ENCODE peak calls at places on chromosomes 5 and 9, in four cellular contexts. One of them, this sample, is unnamed.

GRCh38 chr5:132095077-132095744 is 21.6 kb downstream of the CSF2 start:
- DNase-seq in HepG2: no peak
- DNase-seq in K562: no peak
- DNase-seq in GM12878: no peak
- DNase-seq in this sample: no peak

GRCh38 chr5:125410501-125411162 is 664.2 kb upstream of the ZNF608 start:
- DNase-seq in HepG2: no peak
- DNase-seq in K562: no peak
- DNase-seq in GM12878: no peak
- DNase-seq in this sample: peak

GRCh38 chr5:104859437-104859836 is 1296.8 kb upstream of the NUDT12 start:
- DNase-seq in HepG2: no peak
- DNase-seq in K562: no peak
- DNase-seq in GM12878: no peak
- DNase-seq in this sample: no peak

GRCh38 chr5:84372066-84372700 is 12.5 kb downstream of the EDIL3 start:
- DNase-seq in HepG2: no peak
- DNase-seq in K562: no peak
- DNase-seq in GM12878: no peak
- DNase-seq in this sample: no peak

GRCh38 chr5:131265318-131265803 is 1.5 kb downstream of the CDC42SE2 start:
- DNase-seq in HepG2: peak
- DNase-seq in K562: peak
- DNase-seq in GM12878: no peak
- DNase-seq in this sample: peak

GRCh38 chr5:169097374-169097831 is 203.5 kb downstream of the SLIT3 start:
- DNase-seq in HepG2: no peak
- DNase-seq in K562: no peak
- DNase-seq in GM12878: no peak
- DNase-seq in this sample: no peak

GRCh38 chr5:151896041-151896691 is 28.5 kb downstream of the GLRA1 start:
- DNase-seq in HepG2: no peak
- DNase-seq in K562: no peak
- DNase-seq in GM12878: no peak
- DNase-seq in this sample: no peak

GRCh38 chr5:119328753-119329602 is 26.8 kb upstream of the TNFAIP8 start:
- DNase-seq in HepG2: no peak
- DNase-seq in K562: no peak
- DNase-seq in GM12878: no peak
- DNase-seq in this sample: no peak

GRCh38 chr5:174532453-174533126 is 191.8 kb upstream of the MSX2 start:
- DNase-seq in HepG2: peak
- DNase-seq in K562: peak
- DNase-seq in GM12878: no peak
- DNase-seq in this sample: peak

GRCh38 chr9:104068546-104068945 is 25.6 kb upstream of the SMC2 start:
- DNase-seq in HepG2: no peak
- DNase-seq in K562: no peak
- DNase-seq in GM12878: no peak
- DNase-seq in this sample: no peak

GRCh38 chr9:132888151-132888550 is 9.5 kb downstream of the SPACA9 start:
- DNase-seq in HepG2: no peak
- DNase-seq in K562: no peak
- DNase-seq in GM12878: no peak
- DNase-seq in this sample: no peak

GRCh38 chr5:27316283-27316675 is 277.9 kb upstream of the CDH9 start:
- DNase-seq in HepG2: no peak
- DNase-seq in K562: no peak
- DNase-seq in GM12878: no peak
- DNase-seq in this sample: no peak

GRCh38 chr5:57174850-57175525 is 1.1 kb downstream of the GPBP1 start:
- DNase-seq in HepG2: no peak
- DNase-seq in K562: no peak
- DNase-seq in GM12878: no peak
- DNase-seq in this sample: peak
- TF ChIP-seq FOXM1 in HepG2: no peak
- TF ChIP-seq FOXM1 in K562: no peak
- TF ChIP-seq FOXM1 in GM12878: no peak
- TF ChIP-seq FOXM1 in this sample: no peak

GRCh38 chr5:179240561-179240960 is 104.7 kb downstream of the ADAMTS2 start:
- DNase-seq in HepG2: no peak
- DNase-seq in K562: no peak
- DNase-seq in GM12878: no peak
- DNase-seq in this sample: no peak
- TF ChIP-seq SMC3 in HepG2: no peak
- TF ChIP-seq SMC3 in K562: no peak
- TF ChIP-seq SMC3 in GM12878: no peak
- TF ChIP-seq SMC3 in this sample: no peak

GRCh38 chr5:153122416-153122815 is 368.1 kb upstream of the GRIA1 start:
- DNase-seq in HepG2: no peak
- DNase-seq in K562: no peak
- DNase-seq in GM12878: no peak
- DNase-seq in this sample: no peak
- TF ChIP-seq FOXM1 in HepG2: no peak
- TF ChIP-seq FOXM1 in K562: no peak
- TF ChIP-seq FOXM1 in GM12878: no peak
- TF ChIP-seq FOXM1 in this sample: no peak

DNA sequence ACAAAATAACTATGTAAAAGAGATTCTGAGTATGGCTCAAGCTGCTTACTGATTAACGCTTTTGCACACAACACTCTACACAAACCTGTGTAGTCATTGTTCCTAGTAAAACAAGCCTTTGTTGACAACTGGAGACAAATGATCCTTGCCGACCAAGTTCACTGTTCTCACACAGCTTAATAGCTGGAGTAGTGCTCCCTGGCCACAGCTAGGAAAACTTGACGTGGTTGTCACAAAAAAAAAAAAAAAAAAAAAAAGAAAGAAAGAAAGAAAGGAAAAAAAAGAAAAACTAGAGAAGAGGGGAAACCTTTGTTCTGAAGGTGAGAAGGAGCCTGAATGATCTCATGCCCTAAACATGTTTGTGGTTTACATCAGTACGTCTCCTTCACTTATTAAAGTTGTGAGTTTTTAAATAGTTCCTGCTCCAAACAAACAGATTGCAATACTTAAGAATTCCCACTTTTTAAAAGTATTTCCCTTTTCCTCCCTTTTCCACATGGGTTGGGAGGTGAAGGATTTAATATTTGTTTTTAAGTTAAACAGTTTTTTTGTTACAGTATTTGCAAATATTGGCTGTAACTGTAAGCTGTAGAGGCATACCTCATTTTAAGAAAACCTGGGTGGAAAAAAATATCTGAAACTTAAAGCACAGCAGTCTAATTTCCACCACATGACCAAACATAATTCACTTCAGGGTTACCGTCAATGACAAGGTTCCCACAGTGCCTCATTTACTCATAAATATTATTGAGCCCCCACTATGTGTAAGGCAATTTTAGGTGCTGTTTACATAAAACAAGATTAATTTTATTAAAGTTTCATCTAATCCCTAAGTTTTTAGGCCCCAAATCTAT is 63.7 kb downstream of the GLIS3 start:
- DNase-seq in HepG2: peak
- DNase-seq in K562: no peak
- DNase-seq in GM12878: no peak
- DNase-seq in this sample: no peak
- TF ChIP-seq SMC3 in HepG2: no peak
- TF ChIP-seq SMC3 in K562: no peak
- TF ChIP-seq SMC3 in GM12878: no peak
- TF ChIP-seq SMC3 in this sample: no peak

GRCh38 chr5:73032635-73033034 is 76.8 kb downstream of the FCHO2 start:
- DNase-seq in HepG2: no peak
- DNase-seq in K562: no peak
- DNase-seq in GM12878: no peak
- DNase-seq in this sample: no peak
- TF ChIP-seq FOXM1 in HepG2: no peak
- TF ChIP-seq FOXM1 in K562: no peak
- TF ChIP-seq FOXM1 in GM12878: no peak
- TF ChIP-seq FOXM1 in this sample: no peak

GRCh38 chr5:153623906-153624765 is 133.7 kb downstream of the GRIA1 start:
- DNase-seq in HepG2: no peak
- DNase-seq in K562: no peak
- DNase-seq in GM12878: no peak
- DNase-seq in this sample: no peak

GRCh38 chr5:153619706-153620105 is 129.2 kb downstream of the GRIA1 start:
- DNase-seq in HepG2: no peak
- DNase-seq in K562: no peak
- DNase-seq in GM12878: no peak
- DNase-seq in this sample: no peak

GRCh38 chr5:153625826-153626354 is 135.4 kb downstream of the GRIA1 start:
- DNase-seq in HepG2: no peak
- DNase-seq in K562: no peak
- DNase-seq in GM12878: no peak
- DNase-seq in this sample: no peak

GRCh38 chr5:153626836-153627235 is 136.4 kb downstream of the GRIA1 start:
- DNase-seq in HepG2: no peak
- DNase-seq in K562: no peak
- DNase-seq in GM12878: no peak
- DNase-seq in this sample: no peak

DNA sequence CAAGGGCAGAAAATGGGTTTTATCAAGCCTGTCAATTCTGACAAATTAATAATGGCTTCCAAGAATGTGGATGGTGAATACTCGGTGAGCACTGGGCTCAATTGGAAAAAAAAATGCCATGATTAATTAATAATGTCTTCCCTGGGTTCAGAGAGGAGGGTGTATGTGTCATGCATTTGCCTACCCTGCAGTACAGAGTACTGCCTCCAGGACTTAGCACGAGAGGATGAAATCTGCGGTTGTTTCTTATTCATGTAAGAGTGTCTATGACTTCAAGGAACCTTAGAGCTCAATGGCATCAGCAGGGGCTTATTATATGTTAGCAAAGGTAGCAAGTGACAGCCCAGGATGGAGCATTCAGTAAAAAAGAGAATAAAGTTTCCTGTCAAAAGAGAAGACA is 132.6 kb downstream of the GRIA1 start:
- DNase-seq in HepG2: no peak
- DNase-seq in K562: no peak
- DNase-seq in GM12878: no peak
- DNase-seq in this sample: no peak
- TF ChIP-seq SMC3 in HepG2: no peak
- TF ChIP-seq SMC3 in K562: no peak
- TF ChIP-seq SMC3 in GM12878: no peak
- TF ChIP-seq SMC3 in this sample: no peak

DNA sequence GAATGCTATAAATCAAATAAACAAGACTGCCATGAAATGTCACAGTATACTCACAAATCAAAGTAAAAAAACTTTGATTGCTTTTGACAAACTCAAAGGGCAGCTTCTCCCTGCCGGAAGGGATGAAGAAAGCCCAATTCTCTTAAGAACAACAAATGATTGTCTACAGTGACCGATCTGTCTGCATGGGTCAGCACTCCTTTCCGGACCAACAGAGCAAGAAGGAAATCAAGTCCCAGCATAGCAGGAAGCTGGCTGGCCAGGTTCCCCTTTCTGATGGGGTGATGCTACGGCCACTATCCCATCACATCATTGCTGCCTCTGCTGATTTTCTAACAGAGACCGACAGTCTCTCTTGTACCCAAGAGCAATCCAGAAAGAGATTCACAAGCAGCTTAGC is 711 bp downstream of the C1QTNF3 start:
- DNase-seq in HepG2: no peak
- DNase-seq in K562: no peak
- DNase-seq in GM12878: no peak
- DNase-seq in this sample: no peak
- TF ChIP-seq FOXM1 in HepG2: no peak
- TF ChIP-seq FOXM1 in K562: no peak
- TF ChIP-seq FOXM1 in GM12878: no peak
- TF ChIP-seq FOXM1 in this sample: no peak